ENCODE peak calls at places on chromosomes 4 and X, in six cellular contexts. S is hepatocyte; K is naive thymus-derived CD4-positive, alpha-beta T cell; Z is tibial nerve; Y is A172; E is hypothalamus. T is an unnamed sample.

GRCh38 chr4:142534994-142535393 is 311.1 kb downstream of the INPP4B start:
- DNase-seq in S (no peak), K (no peak), Z (no peak), Y (peak; percentile 27), E (no peak), T (no peak)

GRCh38 chr4:1245481-1246051 is 3.4 kb downstream of the CTBP1 start:
- DNase-seq in S (peak; percentile 5), K (no peak), Z (no peak), Y (no peak), E (no peak), T (no peak)

GRCh38 chr4:176708771-176709311 is 83.9 kb downstream of the VEGFC start:
- DNase-seq in S (no peak), K (no peak), Z (no peak), Y (no peak), E (no peak), T (no peak)

GRCh38 chrX:20320461-20321159 is 53.9 kb upstream of the RPS6KA3 start:
- DNase-seq in S (no peak), K (peak; percentile 18), Z (no peak), Y (no peak), E (no peak), T (no peak)

GRCh38 chr4:85092536-85092935 is 126.0 kb upstream of the WDFY3 start:
- DNase-seq in S (no peak), K (no peak), Z (no peak), Y (no peak), E (no peak), T (no peak)

GRCh38 chr4:142021761-142022160 is 385.4 kb downstream of the IL15 start:
- DNase-seq in S (no peak), K (no peak), Z (no peak), Y (no peak), E (no peak), T (no peak)

GRCh38 chr4:2936773-2937145 is 26.4 kb downstream of the NOP14 start:
- DNase-seq in S (peak; percentile 42), K (no peak), Z (no peak), Y (peak; percentile 84), E (no peak), T (no peak)

GRCh38 chrX:118904218-118904617 is 70.2 kb upstream of the LONRF3 start:
- DNase-seq in S (no peak), K (no peak), Z (no peak), Y (no peak), E (no peak), T (no peak)

GRCh38 chr4:17723648-17724047 is 57.8 kb downstream of the FAM184B start:
- DNase-seq in S (no peak), K (no peak), Z (no peak), Y (no peak), E (no peak), T (no peak)

GRCh38 chr4:15920723-15921591 is 17.6 kb downstream of the FGFBP1 start:
- DNase-seq in S (peak; percentile 54), K (no peak), Z (no peak), Y (peak; percentile 93), E (no peak), T (no peak)

GRCh38 chr4:127975121-127975770 is 10.0 kb downstream of the ABHD18 start:
- DNase-seq in S (no peak), K (no peak), Z (no peak), Y (no peak), E (no peak), T (no peak)

GRCh38 chr4:123449780-123450179 is 53.2 kb downstream of the SPRY1 start:
- DNase-seq in S (no peak), K (no peak), Z (no peak), Y (peak; percentile 32), E (no peak), T (no peak)

GRCh38 chr4:109947457-109947856 is 34.8 kb downstream of the EGF start:
- DNase-seq in S (no peak), K (no peak), Z (no peak), Y (peak; percentile 14), E (no peak), T (no peak)

GRCh38 chr4:113899260-113900177 is 79.9 kb downstream of the ARSJ start:
- DNase-seq in S (no peak), K (peak; percentile 63), Z (no peak), Y (no peak), E (no peak), T (no peak)

GRCh38 chr4:90950385-90950841 is 823.2 kb downstream of the CCSER1 start:
- DNase-seq in S (peak; percentile 17), K (no peak), Z (no peak), Y (peak; percentile 25), E (no peak), T (no peak)

GRCh38 chrX:12309040-12309732 is 170.9 kb downstream of the FRMPD4 start:
- DNase-seq in S (no peak), K (no peak), Z (no peak), Y (no peak), E (no peak), T (no peak)

GRCh38 chrX:72308566-72309296 is 3.0 kb upstream of the CITED1 start:
- DNase-seq in S (peak; percentile 69), K (peak; percentile 11), Z (peak; percentile 63), Y (peak; percentile 40), E (no peak), T (peak; percentile 42)

GRCh38 chr4:90357117-90357710 is 230.0 kb downstream of the CCSER1 start:
- DNase-seq in S (peak; percentile 58), K (no peak), Z (no peak), Y (peak; percentile 42), E (no peak), T (peak; percentile 5)

GRCh38 chrX:69430730-69431129 is 73.4 kb upstream of the NALF2 start:
- DNase-seq in S (no peak), K (no peak), Z (no peak), Y (no peak), E (no peak), T (no peak)

GRCh38 chr4:6913350-6913749 is 3.7 kb downstream of the TBC1D14 start:
- DNase-seq in S (no peak), K (no peak), Z (no peak), Y (no peak), E (no peak), T (no peak)

GRCh38 chrX:54633641-54634040 is 103.6 kb downstream of the GNL3L start:
- DNase-seq in S (no peak), K (no peak), Z (no peak), Y (no peak), E (no peak), T (no peak)

GRCh38 chr4:141571793-141572192 is 64.6 kb upstream of the IL15 start:
- DNase-seq in S (no peak), K (no peak), Z (no peak), Y (no peak), E (no peak), T (no peak)

GRCh38 chrX:71067079-71067478 is 1.1 kb downstream of the SNX12 start:
- DNase-seq in S (peak; percentile 7), K (no peak), Z (no peak), Y (no peak), E (no peak), T (no peak)

GRCh38 chr4:106659386-106659785 is 290.8 kb upstream of the GIMD1 start:
- DNase-seq in S (no peak), K (no peak), Z (no peak), Y (no peak), E (no peak), T (no peak)

GRCh38 chrX:55489315-55490009 is at the start of gene USP51:
- DNase-seq in S (peak; percentile 81), K (no peak), Z (peak; percentile 36), Y (no peak), E (peak; percentile 38), T (peak; percentile 26)

GRCh38 chrX:148049441-148049840 is 68.3 kb downstream of the FMR1NB start:
- DNase-seq in S (peak; percentile 46), K (peak; percentile 36), Z (no peak), Y (peak; percentile 32), E (no peak), T (no peak)

T was measured in CMK.